ENCODE peak calls at places on chromosome X, in nine cellular contexts. N is HFF-Myc, L is cardiac muscle cell, D is foreskin fibroblast, I is cardiac fibroblast, T is ascending aorta, K is WERI-Rb-1, Q is GM06990, S is tibial artery. B is an unnamed sample.

GRCh38 chrX:31092476-31092875 is 20.6 kb upstream of the FTHL17 start:
- DNase-seq in I (peak), L (no peak), T (no peak), D (no peak), K (no peak), Q (no peak), S (no peak), N (no peak), B (no peak)

GRCh38 chrX:1444896-1445480 is 7.7 kb downstream of the ASMTL start:
- DNase-seq in D (no peak), T (peak), N (no peak), S (no peak), I (no peak), K (peak), Q (no peak), L (no peak), B (no peak)

GRCh38 chrX:41382699-41383645 is 49.0 kb downstream of the DDX3X start:
- DNase-seq in N (no peak), D (peak), L (no peak), T (no peak), I (peak), Q (no peak), S (no peak), K (no peak), B (no peak)

GRCh38 chrX:45771114-45771513 is 570.4 kb upstream of the DIPK2B start:
- DNase-seq in I (peak), D (peak), L (no peak), N (peak), Q (no peak), T (peak), S (peak), K (no peak), B (no peak)

GRCh38 chrX:151174581-151175282 is 1.7 kb upstream of the GPR50 start:
- DNase-seq in D (no peak), N (no peak), T (no peak), L (peak), K (peak), S (no peak), Q (no peak), I (no peak), B (no peak)

GRCh38 chrX:51144828-51145442 is 187.7 kb upstream of the NUDT10 start:
- DNase-seq in D (peak), L (peak), S (no peak), Q (peak), N (no peak), I (peak), K (peak), T (no peak), B (peak)

GRCh38 chrX:40578039-40578438 is 2.7 kb upstream of the ATP6AP2 start:
- DNase-seq in T (no peak), D (no peak), Q (no peak), I (no peak), L (no peak), K (no peak), S (no peak), N (no peak), B (no peak)

GRCh38 chrX:150649096-150649870 is 43.9 kb upstream of the MTMR1 start:
- DNase-seq in I (peak), S (peak), T (no peak), D (no peak), L (no peak), Q (no peak), N (no peak), K (no peak), B (peak)

GRCh38 chrX:53695901-53696300 is 9.4 kb upstream of the HUWE1 start:
- DNase-seq in D (no peak), N (no peak), L (no peak), K (no peak), T (no peak), S (no peak), I (no peak), Q (no peak), B (peak)

GRCh38 chrX:55057691-55058249 is 17.1 kb upstream of the PAGE2B start:
- DNase-seq in Q (no peak), I (peak), N (peak), L (peak), S (peak), T (peak), D (peak), K (no peak), B (peak)

GRCh38 chrX:31269914-31270313 is 198.1 kb upstream of the FTHL17 start:
- DNase-seq in L (no peak), K (no peak), I (no peak), D (no peak), T (no peak), N (no peak), S (no peak), Q (no peak), B (no peak)

GRCh38 chrX:39669668-39670067 is 428.1 kb downstream of the BCOR start:
- DNase-seq in T (no peak), S (no peak), I (no peak), L (no peak), K (no peak), D (no peak), N (no peak), Q (no peak), B (no peak)

GRCh38 chrX:16612257-16612987 is 37.5 kb upstream of the S100G start:
- DNase-seq in N (no peak), S (no peak), K (no peak), Q (no peak), D (no peak), T (no peak), I (no peak), L (no peak), B (no peak)

GRCh38 chrX:135086197-135086854 is 34.0 kb downstream of the ETDB start:
- DNase-seq in S (no peak), T (no peak), N (no peak), D (peak), Q (no peak), I (peak), K (peak), L (peak), B (no peak)

GRCh38 chrX:138034136-138034535 is 468.2 kb downstream of the ZIC3 start:
- DNase-seq in S (no peak), K (no peak), T (no peak), I (no peak), D (no peak), N (no peak), Q (no peak), L (peak), B (no peak)

GRCh38 chrX:72495041-72495440 is 77.6 kb downstream of the HDAC8 start:
- DNase-seq in L (no peak), Q (no peak), D (peak), N (no peak), K (no peak), I (no peak), T (no peak), S (no peak), B (no peak)

GRCh38 chrX:136525738-136526606 is 6.0 kb upstream of the VGLL1 start:
- DNase-seq in L (no peak), N (peak), S (peak), K (no peak), D (peak), T (peak), I (peak), Q (no peak), B (no peak)

GRCh38 chrX:47146121-47146935 is 1.3 kb downstream of the RBM10 start:
- DNase-seq in L (no peak), Q (no peak), I (no peak), D (no peak), K (no peak), T (no peak), N (no peak), S (no peak), B (no peak)

GRCh38 chrX:48083212-48083611 is 11.8 kb upstream of the ZNF630 start:
- DNase-seq in T (no peak), N (no peak), L (peak), I (peak), S (peak), Q (no peak), K (peak), D (peak), B (peak)

GRCh38 chrX:45238489-45238888 is 37.8 kb upstream of the DIPK2B start:
- DNase-seq in S (no peak), Q (no peak), N (no peak), I (no peak), L (no peak), K (no peak), T (no peak), D (no peak), B (no peak)

GRCh38 chrX:10579018-10579752 is 41.2 kb downstream of the MID1 start:
- DNase-seq in S (no peak), N (no peak), L (no peak), Q (no peak), D (peak), I (peak), T (no peak), K (no peak), B (no peak)

GRCh38 chrX:132748268-132748667 is 210.2 kb downstream of the HS6ST2 start:
- DNase-seq in I (no peak), L (no peak), N (no peak), D (no peak), K (no peak), S (no peak), Q (no peak), T (no peak), B (no peak)

GRCh38 chrX:24838624-24839023 is 144.9 kb downstream of the POLA1 start:
- DNase-seq in D (peak), L (peak), N (no peak), T (no peak), I (peak), Q (no peak), S (no peak), K (no peak), B (no peak)

GRCh38 chrX:28609917-28610613 is 22.8 kb downstream of the IL1RAPL1 start:
- DNase-seq in D (no peak), I (no peak), Q (no peak), N (no peak), K (no peak), L (no peak), T (no peak), S (no peak), B (no peak)

GRCh38 chrX:4277122-4277521 is 563.7 kb upstream of the PRKX start:
- DNase-seq in Q (no peak), L (no peak), K (peak), N (no peak), S (no peak), D (no peak), I (no peak), T (no peak), B (no peak)

GRCh38 chrX:152843852-152844251 is 13.0 kb downstream of the NSDHL start:
- DNase-seq in D (no peak), N (no peak), T (no peak), L (no peak), S (no peak), K (no peak), Q (no peak), I (no peak), B (no peak)

GRCh38 chrX:34585561-34585960 is 71.5 kb downstream of the TMEM47 start:
- DNase-seq in K (no peak), T (no peak), Q (no peak), D (peak), S (no peak), L (no peak), I (peak), N (no peak), B (no peak)

DNA sequence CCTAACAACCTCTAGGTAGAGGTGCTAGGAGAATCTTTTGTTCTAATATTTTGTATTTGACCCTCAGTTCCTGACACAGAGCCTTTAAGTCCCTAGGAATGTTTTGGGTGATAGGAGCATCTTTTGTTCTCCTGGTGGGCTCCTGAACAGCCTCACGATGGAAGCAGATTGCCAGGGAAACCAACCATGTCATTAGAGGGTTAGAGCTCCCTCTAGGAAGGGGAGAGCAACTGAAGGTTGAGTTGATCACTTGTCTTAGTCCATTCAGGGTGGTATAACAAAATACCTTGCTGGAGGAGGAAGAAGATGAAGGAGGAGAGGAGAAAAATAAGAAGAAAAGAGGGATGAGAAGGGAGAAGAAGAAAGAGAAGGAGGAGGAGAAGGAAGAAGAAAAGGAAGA is 9.2 kb downstream of the VCX start:
- DNase-seq in S (no peak), Q (no peak), N (no peak), D (no peak), I (no peak), L (no peak), K (no peak), T (no peak), B (no peak)
- TF ChIP-seq CTCF in S (no peak), Q (no peak), N (no peak), D (no peak), I (no peak), L (no peak), K (peak), T (no peak), B (no peak)

DNA sequence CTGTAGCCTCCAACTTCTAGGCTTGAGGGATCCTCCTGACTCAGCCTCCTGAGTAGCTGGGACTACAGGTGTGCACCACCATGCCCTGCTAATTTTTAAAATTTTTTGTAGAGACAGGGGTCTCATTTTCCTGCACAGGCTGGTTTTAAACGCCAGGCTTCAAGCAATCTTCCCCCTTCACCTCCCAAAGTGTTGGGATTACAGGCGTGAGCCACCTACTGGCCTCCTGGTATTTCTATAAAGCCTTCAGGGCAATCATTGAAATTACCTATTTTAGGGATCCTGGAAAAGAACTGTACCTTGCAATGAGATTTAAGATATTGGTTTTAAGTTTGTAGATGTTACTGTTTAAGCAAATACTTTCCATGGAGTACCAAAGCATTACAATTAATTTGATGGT is 13.5 kb upstream of the PLS3 start:
- DNase-seq in N (no peak), T (no peak), S (no peak), Q (no peak), I (no peak), D (no peak), K (no peak), L (no peak), B (no peak)
- TF ChIP-seq CTCF in N (no peak), T (no peak), S (no peak), Q (no peak), I (no peak), D (no peak), K (peak), L (no peak), B (no peak)

DNA sequence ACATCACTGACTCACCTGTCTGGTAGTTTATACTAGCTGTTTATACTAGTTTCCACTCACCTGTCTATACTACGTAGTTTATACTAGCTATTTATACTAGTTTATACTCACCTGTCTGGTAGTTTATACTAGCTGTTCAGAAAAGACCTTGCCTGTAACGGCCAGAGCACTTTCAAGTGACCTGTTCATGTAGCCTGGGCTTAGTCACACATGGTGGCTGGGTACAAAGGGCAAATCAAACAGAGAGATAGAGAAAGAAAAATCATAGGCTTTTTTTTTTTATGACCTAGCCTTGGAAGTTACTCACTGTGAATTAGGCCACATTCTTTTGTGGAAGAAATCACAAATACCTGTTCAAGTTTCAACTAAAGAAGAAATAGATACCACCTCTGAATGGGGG is 30.7 kb upstream of the SPANXN4 start:
- DNase-seq in T (no peak), L (no peak), Q (no peak), K (no peak), S (no peak), I (no peak), D (no peak), N (no peak), B (no peak)
- TF ChIP-seq CTCF in T (no peak), L (no peak), Q (no peak), K (no peak), S (no peak), I (no peak), D (no peak), N (no peak), B (no peak)

GRCh38 chrX:13747836-13748235 is 13.3 kb downstream of the OFD1 start:
- DNase-seq in L (peak), S (peak), K (peak), N (peak), D (peak), I (peak), Q (no peak), T (no peak), B (peak)
- TF ChIP-seq CTCF in L (peak), S (peak), K (peak), N (peak), D (peak), I (peak), Q (peak), T (peak), B (no peak)

GRCh38 chrX:95318882-95319281 is 1365.8 kb upstream of the DIAPH2 start:
- DNase-seq in I (peak), S (no peak), K (peak), D (no peak), N (no peak), Q (no peak), L (peak), T (no peak), B (no peak)
- TF ChIP-seq CTCF in I (peak), S (no peak), K (peak), D (no peak), N (no peak), Q (peak), L (no peak), T (no peak), B (peak)

GRCh38 chrX:104105330-104105729 is 7.0 kb upstream of the ZCCHC18 start:
- DNase-seq in N (no peak), D (no peak), L (no peak), T (no peak), I (no peak), Q (no peak), K (no peak), S (no peak), B (no peak)
- TF ChIP-seq CTCF in N (no peak), D (no peak), L (no peak), T (no peak), I (no peak), Q (no peak), K (no peak), S (no peak), B (no peak)

GRCh38 chrX:37863728-37864127 is 16.4 kb upstream of the DYNLT3 start:
- DNase-seq in K (no peak), D (no peak), T (no peak), N (no peak), L (no peak), I (no peak), Q (no peak), S (no peak), B (no peak)

GRCh38 chrX:37854748-37855147 is 7.4 kb upstream of the DYNLT3 start:
- DNase-seq in Q (no peak), T (no peak), N (no peak), L (no peak), D (no peak), S (no peak), I (no peak), K (no peak), B (no peak)

GRCh38 chrX:37862851-37863250 is 15.5 kb upstream of the DYNLT3 start:
- DNase-seq in T (no peak), N (no peak), K (no peak), Q (no peak), L (no peak), S (no peak), I (no peak), D (no peak), B (no peak)

DNA sequence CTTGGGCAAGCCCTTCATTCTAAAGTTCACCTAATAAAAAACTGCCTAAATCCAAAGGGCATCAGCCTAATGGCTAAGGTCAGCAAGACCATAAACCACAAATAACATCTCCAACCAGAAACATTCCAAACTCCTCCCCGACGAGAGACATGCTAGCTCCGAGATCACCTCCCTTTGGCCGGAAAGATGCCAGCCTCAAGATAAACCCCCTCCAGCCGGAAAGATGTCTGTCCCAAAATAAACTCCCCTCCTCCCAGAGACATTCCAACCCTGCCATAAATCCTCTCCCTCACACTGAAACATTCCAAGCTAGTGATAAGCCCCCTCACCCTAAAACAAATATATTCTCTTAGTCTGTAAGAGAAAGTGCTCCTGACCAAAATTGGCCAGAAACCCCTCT is 13.4 kb upstream of the DYNLT3 start:
- DNase-seq in I (no peak), N (no peak), D (no peak), K (no peak), T (no peak), L (peak), Q (no peak), S (no peak), B (no peak)
- TF ChIP-seq CTCF in I (no peak), N (no peak), D (no peak), K (no peak), T (no peak), L (no peak), Q (no peak), S (no peak), B (no peak)

GRCh38 chrX:7067266-7067665 is 80.2 kb upstream of the STS start:
- DNase-seq in Q (no peak), L (no peak), K (no peak), N (no peak), D (no peak), S (no peak), I (no peak), T (no peak), B (no peak)

GRCh38 chrX:7069556-7069955 is 78.0 kb upstream of the STS start:
- DNase-seq in I (no peak), N (no peak), K (no peak), T (no peak), D (no peak), Q (no peak), L (no peak), S (no peak), B (no peak)

GRCh38 chrX:7071390-7071789 is 76.1 kb upstream of the STS start:
- DNase-seq in S (no peak), T (no peak), Q (no peak), K (no peak), D (no peak), I (no peak), L (no peak), N (no peak), B (no peak)

GRCh38 chrX:7065473-7065872 is 82.0 kb upstream of the STS start:
- DNase-seq in I (no peak), N (no peak), Q (no peak), K (no peak), D (no peak), T (no peak), L (no peak), S (no peak), B (no peak)

DNA sequence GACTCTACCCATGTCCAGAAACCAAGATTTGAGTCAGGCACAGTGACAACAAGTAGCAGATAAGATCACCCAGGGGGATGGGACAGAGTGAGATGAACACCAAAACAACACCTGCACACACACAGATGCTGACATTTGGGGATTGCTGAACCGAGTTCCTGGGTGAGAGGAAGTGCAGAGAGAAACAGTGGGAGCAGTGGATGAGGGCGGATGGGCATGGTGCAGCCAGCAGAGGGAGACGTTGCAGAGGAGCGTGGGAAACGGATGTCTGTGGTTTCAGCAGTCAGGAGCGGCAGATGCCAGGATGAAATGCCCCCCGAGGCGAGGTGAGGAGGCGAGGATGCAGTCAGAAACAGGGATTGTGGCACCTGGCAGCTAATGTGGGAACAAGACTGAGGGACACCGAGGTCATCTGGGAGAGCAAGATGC is 78.6 kb upstream of the STS start:
- DNase-seq in D (no peak), Q (no peak), S (no peak), K (peak), T (no peak), I (no peak), N (no peak), L (peak), B (peak)
- TF ChIP-seq CTCF in D (no peak), Q (peak), S (no peak), K (peak), T (no peak), I (peak), N (peak), L (peak), B (no peak)

GRCh38 chrX:23403849-23404248 is 69.2 kb downstream of the PTCHD1 start:
- DNase-seq in N (no peak), Q (no peak), K (peak), D (peak), S (no peak), I (peak), L (peak), T (no peak), B (no peak)
- TF ChIP-seq CTCF in N (peak), Q (no peak), K (peak), D (peak), S (peak), I (peak), L (peak), T (no peak), B (no peak)

GRCh38 chrX:23634181-23634580 is 33.1 kb upstream of the PRDX4 start:
- DNase-seq in I (peak), N (no peak), T (no peak), D (peak), L (no peak), Q (no peak), S (no peak), K (no peak), B (no peak)

GRCh38 chrX:23643020-23643419 is 24.3 kb upstream of the PRDX4 start:
- DNase-seq in I (no peak), N (no peak), T (no peak), D (no peak), K (no peak), S (no peak), L (no peak), Q (no peak), B (no peak)

GRCh38 chrX:23637187-23637586 is 30.1 kb upstream of the PRDX4 start:
- DNase-seq in L (no peak), N (no peak), Q (no peak), S (no peak), K (no peak), T (no peak), I (no peak), D (no peak), B (no peak)
- TF ChIP-seq CTCF in L (no peak), N (no peak), Q (peak), S (no peak), K (no peak), T (no peak), I (no peak), D (no peak), B (no peak)

B was measured in glutamatergic neuron.